ENCODE peak calls at places on chromosomes 5 and 9, in five cellular contexts. One of them, this sample, is unnamed.

GRCh38 chr5:50302815-50303490 is 138.1 kb downstream of the EMB start:
- DNase-seq in sigmoid colon: no peak
- DNase-seq in choroid plexus epithelial cell: no peak
- DNase-seq in fibroblast of lung: peak
- DNase-seq in progenitor cell of endocrine pancreas: no peak
- DNase-seq in this sample: no peak

GRCh38 chr5:172530406-172530805 is 76.1 kb upstream of the SH3PXD2B start:
- DNase-seq in progenitor cell of endocrine pancreas: no peak
- DNase-seq in sigmoid colon: peak
- DNase-seq in choroid plexus epithelial cell: no peak
- DNase-seq in fibroblast of lung: no peak
- DNase-seq in this sample: no peak

GRCh38 chr5:64818245-64818644 is 49.5 kb downstream of the CWC27 start:
- DNase-seq in sigmoid colon: no peak
- DNase-seq in progenitor cell of endocrine pancreas: no peak
- DNase-seq in choroid plexus epithelial cell: no peak
- DNase-seq in fibroblast of lung: no peak
- DNase-seq in this sample: no peak

GRCh38 chr5:159341914-159342313 is 11.6 kb upstream of the IL12B start:
- DNase-seq in fibroblast of lung: peak
- DNase-seq in progenitor cell of endocrine pancreas: no peak
- DNase-seq in choroid plexus epithelial cell: peak
- DNase-seq in sigmoid colon: no peak
- DNase-seq in this sample: no peak

GRCh38 chr5:158147227-158147626 is 288.3 kb upstream of the CLINT1 start:
- DNase-seq in progenitor cell of endocrine pancreas: no peak
- DNase-seq in choroid plexus epithelial cell: no peak
- DNase-seq in sigmoid colon: no peak
- DNase-seq in fibroblast of lung: no peak
- DNase-seq in this sample: no peak

GRCh38 chr5:34838785-34839714 is at the start of gene TTC23L:
- DNase-seq in choroid plexus epithelial cell: peak
- DNase-seq in sigmoid colon: peak
- DNase-seq in fibroblast of lung: peak
- DNase-seq in progenitor cell of endocrine pancreas: peak
- DNase-seq in this sample: peak

GRCh38 chr9:5951686-5952211 is 61.1 kb downstream of the MLANA start:
- DNase-seq in choroid plexus epithelial cell: peak
- DNase-seq in fibroblast of lung: peak
- DNase-seq in sigmoid colon: no peak
- DNase-seq in progenitor cell of endocrine pancreas: no peak
- DNase-seq in this sample: no peak

GRCh38 chr5:35138232-35138631 is 90.5 kb upstream of the AGXT2 start:
- DNase-seq in sigmoid colon: no peak
- DNase-seq in choroid plexus epithelial cell: peak
- DNase-seq in progenitor cell of endocrine pancreas: no peak
- DNase-seq in fibroblast of lung: peak
- DNase-seq in this sample: no peak

GRCh38 chr9:93093081-93093448 is 3.0 kb upstream of the CARD19 start:
- DNase-seq in progenitor cell of endocrine pancreas: no peak
- DNase-seq in sigmoid colon: peak
- DNase-seq in fibroblast of lung: no peak
- DNase-seq in choroid plexus epithelial cell: no peak
- DNase-seq in this sample: no peak

GRCh38 chr9:85016389-85016997 is 347.0 kb downstream of the NTRK2 start:
- DNase-seq in sigmoid colon: no peak
- DNase-seq in progenitor cell of endocrine pancreas: no peak
- DNase-seq in choroid plexus epithelial cell: no peak
- DNase-seq in fibroblast of lung: no peak
- DNase-seq in this sample: no peak

GRCh38 chr5:155529366-155529765 is 515.8 kb downstream of the KIF4B start:
- DNase-seq in fibroblast of lung: peak
- DNase-seq in sigmoid colon: no peak
- DNase-seq in choroid plexus epithelial cell: no peak
- DNase-seq in progenitor cell of endocrine pancreas: no peak
- DNase-seq in this sample: no peak

GRCh38 chr5:34802834-34803563 is 36.0 kb upstream of the TTC23L start:
- DNase-seq in sigmoid colon: no peak
- DNase-seq in choroid plexus epithelial cell: no peak
- DNase-seq in progenitor cell of endocrine pancreas: no peak
- DNase-seq in fibroblast of lung: no peak
- DNase-seq in this sample: no peak

GRCh38 chr9:105890046-105890822 is 195.9 kb downstream of the TMEM38B start:
- DNase-seq in progenitor cell of endocrine pancreas: no peak
- DNase-seq in choroid plexus epithelial cell: peak
- DNase-seq in fibroblast of lung: peak
- DNase-seq in sigmoid colon: no peak
- DNase-seq in this sample: no peak

GRCh38 chr5:160269017-160269416 is 39.7 kb downstream of the FABP6 start:
- DNase-seq in fibroblast of lung: peak
- DNase-seq in sigmoid colon: peak
- DNase-seq in progenitor cell of endocrine pancreas: no peak
- DNase-seq in choroid plexus epithelial cell: peak
- DNase-seq in this sample: peak

GRCh38 chr9:124788542-124789217 is 11.7 kb downstream of the OLFML2A start:
- DNase-seq in sigmoid colon: peak
- DNase-seq in choroid plexus epithelial cell: no peak
- DNase-seq in fibroblast of lung: no peak
- DNase-seq in progenitor cell of endocrine pancreas: no peak
- DNase-seq in this sample: peak

GRCh38 chr9:27485158-27485557 is 38.9 kb upstream of the IFNK start:
- DNase-seq in sigmoid colon: no peak
- DNase-seq in fibroblast of lung: no peak
- DNase-seq in choroid plexus epithelial cell: no peak
- DNase-seq in progenitor cell of endocrine pancreas: no peak
- DNase-seq in this sample: no peak

GRCh38 chr5:116747881-116748280 is 173.3 kb upstream of the SEMA6A start:
- DNase-seq in fibroblast of lung: peak
- DNase-seq in sigmoid colon: peak
- DNase-seq in choroid plexus epithelial cell: peak
- DNase-seq in progenitor cell of endocrine pancreas: no peak
- DNase-seq in this sample: no peak

GRCh38 chr5:125700380-125700856 is 722.8 kb upstream of the GRAMD2B start:
- DNase-seq in sigmoid colon: no peak
- DNase-seq in fibroblast of lung: peak
- DNase-seq in choroid plexus epithelial cell: peak
- DNase-seq in progenitor cell of endocrine pancreas: no peak
- DNase-seq in this sample: no peak

GRCh38 chr5:61280205-61280604 is 51.9 kb upstream of the ZSWIM6 start:
- DNase-seq in choroid plexus epithelial cell: peak
- DNase-seq in progenitor cell of endocrine pancreas: no peak
- DNase-seq in fibroblast of lung: peak
- DNase-seq in sigmoid colon: no peak
- DNase-seq in this sample: no peak

GRCh38 chr5:149239917-149240316 is 31.7 kb upstream of the AFAP1L1 start:
- DNase-seq in sigmoid colon: no peak
- DNase-seq in progenitor cell of endocrine pancreas: no peak
- DNase-seq in fibroblast of lung: no peak
- DNase-seq in choroid plexus epithelial cell: no peak
- DNase-seq in this sample: no peak

GRCh38 chr5:103461223-103461622 is 101.4 kb downstream of the NUDT12 start:
- DNase-seq in progenitor cell of endocrine pancreas: no peak
- DNase-seq in choroid plexus epithelial cell: peak
- DNase-seq in fibroblast of lung: peak
- DNase-seq in sigmoid colon: no peak
- DNase-seq in this sample: no peak

GRCh38 chr5:5126444-5126843 is 13.7 kb upstream of the ADAMTS16 start:
- DNase-seq in sigmoid colon: no peak
- DNase-seq in progenitor cell of endocrine pancreas: no peak
- DNase-seq in choroid plexus epithelial cell: no peak
- DNase-seq in fibroblast of lung: no peak
- DNase-seq in this sample: no peak

GRCh38 chr9:112184211-112184610 is 9.1 kb upstream of the SUSD1 start:
- DNase-seq in sigmoid colon: no peak
- DNase-seq in fibroblast of lung: no peak
- DNase-seq in progenitor cell of endocrine pancreas: no peak
- DNase-seq in choroid plexus epithelial cell: no peak
- DNase-seq in this sample: no peak

DNA sequence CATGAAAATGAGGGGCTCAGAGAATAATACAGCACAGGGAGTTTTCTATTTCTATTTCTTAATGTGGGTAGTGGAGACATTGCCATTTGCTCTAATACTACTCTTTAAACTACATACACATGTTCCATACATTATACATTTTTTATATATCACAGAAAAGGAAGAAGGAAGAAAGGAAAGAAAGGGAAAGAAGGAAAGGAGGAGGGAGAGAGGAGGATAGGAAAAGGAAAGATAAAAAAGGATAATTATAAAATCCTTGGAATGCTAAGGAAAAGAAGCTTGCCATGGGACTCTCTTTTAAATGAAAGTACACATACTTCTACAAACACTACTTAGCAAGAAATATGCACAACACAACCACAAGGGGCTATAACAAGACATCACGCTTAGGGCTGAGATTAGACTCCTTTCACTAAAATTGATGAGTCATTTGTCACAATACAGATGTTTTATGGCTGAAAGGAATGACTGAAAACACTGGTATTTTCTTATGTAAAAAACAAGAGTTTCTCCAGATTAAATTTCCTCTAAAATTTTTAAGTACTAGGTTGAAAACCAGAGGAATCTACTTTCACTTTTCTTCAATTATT is 219.8 kb downstream of the ARL15 start:
- DNase-seq in progenitor cell of endocrine pancreas: no peak
- DNase-seq in choroid plexus epithelial cell: peak
- DNase-seq in sigmoid colon: no peak
- DNase-seq in fibroblast of lung: peak
- DNase-seq in this sample: no peak
- TF ChIP-seq CTCF in progenitor cell of endocrine pancreas: peak
- TF ChIP-seq CTCF in choroid plexus epithelial cell: peak
- TF ChIP-seq CTCF in sigmoid colon: no peak
- TF ChIP-seq CTCF in fibroblast of lung: peak
- TF ChIP-seq CTCF in this sample: no peak

GRCh38 chr5:90170231-90170630 is 239.3 kb downstream of the CETN3 start:
- DNase-seq in sigmoid colon: no peak
- DNase-seq in fibroblast of lung: no peak
- DNase-seq in progenitor cell of endocrine pancreas: no peak
- DNase-seq in choroid plexus epithelial cell: no peak
- DNase-seq in this sample: no peak

GRCh38 chr5:90166816-90167215 is 242.7 kb downstream of the CETN3 start:
- DNase-seq in fibroblast of lung: no peak
- DNase-seq in progenitor cell of endocrine pancreas: no peak
- DNase-seq in sigmoid colon: no peak
- DNase-seq in choroid plexus epithelial cell: no peak
- DNase-seq in this sample: no peak

GRCh38 chr5:90173299-90174030 is 236.1 kb downstream of the CETN3 start:
- DNase-seq in sigmoid colon: no peak
- DNase-seq in choroid plexus epithelial cell: no peak
- DNase-seq in fibroblast of lung: peak
- DNase-seq in progenitor cell of endocrine pancreas: no peak
- DNase-seq in this sample: no peak

GRCh38 chr5:90169078-90169477 is 240.5 kb downstream of the CETN3 start:
- DNase-seq in choroid plexus epithelial cell: no peak
- DNase-seq in progenitor cell of endocrine pancreas: no peak
- DNase-seq in fibroblast of lung: no peak
- DNase-seq in sigmoid colon: no peak
- DNase-seq in this sample: no peak

GRCh38 chr5:90168399-90168798 is 241.2 kb downstream of the CETN3 start:
- DNase-seq in choroid plexus epithelial cell: no peak
- DNase-seq in fibroblast of lung: no peak
- DNase-seq in sigmoid colon: no peak
- DNase-seq in progenitor cell of endocrine pancreas: no peak
- DNase-seq in this sample: no peak
- TF ChIP-seq CTCF in choroid plexus epithelial cell: no peak
- TF ChIP-seq CTCF in fibroblast of lung: no peak
- TF ChIP-seq CTCF in sigmoid colon: no peak
- TF ChIP-seq CTCF in progenitor cell of endocrine pancreas: no peak
- TF ChIP-seq CTCF in this sample: no peak

GRCh38 chr5:147578228-147579024 is 68.6 kb upstream of the DPYSL3 start:
- DNase-seq in progenitor cell of endocrine pancreas: no peak
- DNase-seq in choroid plexus epithelial cell: peak
- DNase-seq in sigmoid colon: no peak
- DNase-seq in fibroblast of lung: peak
- DNase-seq in this sample: no peak
- TF ChIP-seq CTCF in progenitor cell of endocrine pancreas: peak
- TF ChIP-seq CTCF in choroid plexus epithelial cell: peak
- TF ChIP-seq CTCF in sigmoid colon: peak
- TF ChIP-seq CTCF in fibroblast of lung: peak
- TF ChIP-seq CTCF in this sample: peak

GRCh38 chr5:140145818-140146522 is 20.2 kb downstream of the IGIP start:
- DNase-seq in fibroblast of lung: peak
- DNase-seq in choroid plexus epithelial cell: peak
- DNase-seq in progenitor cell of endocrine pancreas: peak
- DNase-seq in sigmoid colon: peak
- DNase-seq in this sample: no peak

GRCh38 chr5:140147460-140147859 is 21.7 kb downstream of the IGIP start:
- DNase-seq in sigmoid colon: no peak
- DNase-seq in fibroblast of lung: no peak
- DNase-seq in progenitor cell of endocrine pancreas: no peak
- DNase-seq in choroid plexus epithelial cell: no peak
- DNase-seq in this sample: no peak

GRCh38 chr5:140146523-140146842 is 20.7 kb downstream of the IGIP start:
- DNase-seq in choroid plexus epithelial cell: no peak
- DNase-seq in fibroblast of lung: no peak
- DNase-seq in sigmoid colon: no peak
- DNase-seq in progenitor cell of endocrine pancreas: no peak
- DNase-seq in this sample: no peak

GRCh38 chr5:140150201-140150600 is 24.5 kb downstream of the IGIP start:
- DNase-seq in progenitor cell of endocrine pancreas: no peak
- DNase-seq in fibroblast of lung: no peak
- DNase-seq in sigmoid colon: no peak
- DNase-seq in choroid plexus epithelial cell: no peak
- DNase-seq in this sample: no peak

DNA sequence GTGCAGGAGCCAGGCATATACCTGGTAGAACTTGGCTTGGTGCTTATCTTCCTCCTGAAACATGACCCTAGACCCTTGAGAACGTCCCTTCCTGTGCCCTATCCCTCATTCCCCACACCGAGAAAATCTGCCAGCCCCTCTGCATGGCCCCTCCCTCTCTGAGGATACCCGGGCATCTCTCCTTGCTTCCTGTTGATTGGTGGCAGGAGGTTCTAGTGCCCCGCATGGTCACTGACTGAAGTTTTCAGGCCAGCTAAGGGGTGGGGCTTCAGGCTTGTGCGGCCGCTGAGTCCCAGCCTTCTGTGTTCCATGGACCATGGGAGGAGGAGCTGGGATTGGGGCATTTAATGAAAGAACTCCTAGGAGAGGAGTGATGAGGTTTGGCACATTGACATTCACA is 22.8 kb downstream of the IGIP start:
- DNase-seq in progenitor cell of endocrine pancreas: no peak
- DNase-seq in sigmoid colon: no peak
- DNase-seq in choroid plexus epithelial cell: peak
- DNase-seq in fibroblast of lung: no peak
- DNase-seq in this sample: no peak
- TF ChIP-seq CTCF in progenitor cell of endocrine pancreas: peak
- TF ChIP-seq CTCF in sigmoid colon: no peak
- TF ChIP-seq CTCF in choroid plexus epithelial cell: peak
- TF ChIP-seq CTCF in fibroblast of lung: peak
- TF ChIP-seq CTCF in this sample: no peak